ENCODE peak calls at places on chromosomes 5 and 9, in nine cellular contexts. G is SJSA1; L is uterus; M is endothelial cell of umbilical vein; V is lower lobe of right lung; W is transverse colon; A is IMR-90; K is body of pancreas; N is CD4-positive, CD25-positive, alpha-beta regulatory T cell. O is an unnamed sample. For H3K36me3 and H3K4me1, the result is how much of the 10 kb centered on the place peaks cover.

GRCh38 chr9:14868772-14869583 is 41.2 kb downstream of the FREM1 start:
- DNase-seq in G (no peak), L (no peak), M (no peak), V (no peak), W (no peak), A (no peak), K (no peak), N (no peak), O (no peak)

GRCh38 chr5:75509956-75510355 is 1.5 kb downstream of the CERT1 start:
- DNase-seq in G (peak), L (no peak), M (peak), V (peak), W (no peak), A (peak), K (no peak), N (peak), O (no peak)

GRCh38 chr5:107653685-107654084 is 17.1 kb downstream of the EFNA5 start:
- DNase-seq in G (no peak), L (no peak), M (no peak), V (no peak), W (no peak), A (no peak), K (no peak), N (no peak), O (no peak)

GRCh38 chr9:121772600-121773285 is 121.3 kb downstream of the DAB2IP start:
- DNase-seq in G (no peak), L (no peak), M (no peak), V (peak), W (no peak), A (no peak), K (peak), N (no peak), O (peak)

GRCh38 chr9:129333961-129334743 is 156.1 kb upstream of the IER5L start:
- DNase-seq in G (peak), L (peak), M (peak), V (peak), W (peak), A (peak), K (peak), N (no peak), O (peak)

GRCh38 chr5:39453606-39454005 is 28.8 kb upstream of the DAB2 start:
- DNase-seq in G (no peak), L (no peak), M (no peak), V (no peak), W (no peak), A (no peak), K (no peak), N (no peak), O (no peak)

GRCh38 chr5:72601861-72602260 is 94.7 kb upstream of the ZNF366 start:
- DNase-seq in G (no peak), L (no peak), M (no peak), V (no peak), W (no peak), A (no peak), K (no peak), N (no peak), O (no peak)

GRCh38 chr9:89678394-89679005 is 73.7 kb downstream of the GADD45G start:
- DNase-seq in G (no peak), L (no peak), M (no peak), V (no peak), W (no peak), A (no peak), K (peak), N (no peak), O (no peak)

GRCh38 chr5:160899735-160900134 is 47.7 kb upstream of the ATP10B start:
- DNase-seq in G (no peak), L (no peak), M (no peak), V (no peak), W (no peak), A (no peak), K (no peak), N (no peak), O (no peak)

GRCh38 chr5:83701886-83702285 is 18.8 kb downstream of the HAPLN1 start:
- DNase-seq in G (no peak), L (no peak), M (no peak), V (no peak), W (no peak), A (peak), K (no peak), N (no peak), O (no peak)

GRCh38 chr5:61641748-61642565 is 309.9 kb downstream of the ZSWIM6 start:
- DNase-seq in G (no peak), L (no peak), M (no peak), V (no peak), W (no peak), A (no peak), K (no peak), N (no peak), O (no peak)

GRCh38 chr5:149932445-149933350 is 11.9 kb downstream of the PDE6A start:
- DNase-seq in G (no peak), L (peak), M (no peak), V (no peak), W (no peak), A (no peak), K (peak), N (no peak), O (peak)

GRCh38 chr5:2175842-2176404 is 293.2 kb upstream of the IRX4 start:
- DNase-seq in G (no peak), L (no peak), M (no peak), V (no peak), W (no peak), A (no peak), K (no peak), N (no peak), O (no peak)

GRCh38 chr9:114452219-114453169 is 52.8 kb downstream of the WHRN start:
- DNase-seq in G (no peak), L (no peak), M (no peak), V (no peak), W (peak), A (no peak), K (peak), N (peak), O (no peak)

GRCh38 chr9:37449877-37450632 is 15.2 kb downstream of the ZBTB5 start:
- DNase-seq in G (no peak), L (no peak), M (no peak), V (no peak), W (no peak), A (no peak), K (no peak), N (no peak), O (peak)

GRCh38 chr9:4366649-4367330 is 66.9 kb upstream of the GLIS3 start:
- DNase-seq in G (peak), L (no peak), M (peak), V (no peak), W (peak), A (peak), K (peak), N (peak), O (no peak)

GRCh38 chr9:89661956-89662717 is 57.3 kb downstream of the GADD45G start:
- DNase-seq in G (peak), L (peak), M (peak), V (peak), W (peak), A (peak), K (peak), N (no peak), O (peak)

GRCh38 chr5:160466889-160467554 is 45.4 kb downstream of the PTTG1 start:
- DNase-seq in G (no peak), L (no peak), M (peak), V (no peak), W (no peak), A (no peak), K (no peak), N (no peak), O (no peak)

GRCh38 chr5:140632366-140633080 is 452 bp downstream of the CD14 start:
- DNase-seq in G (no peak), L (peak), M (peak), V (peak), W (peak), A (peak), K (peak), N (peak), O (peak)

GRCh38 chr5:142924135-142924883 is 154.1 kb downstream of the ARHGAP26 start:
- DNase-seq in G (no peak), L (no peak), M (no peak), V (no peak), W (no peak), A (peak), K (no peak), N (peak), O (no peak)

GRCh38 chr5:52789867-52790266 is 2.2 kb downstream of the ITGA1 start:
- DNase-seq in G (no peak), L (no peak), M (no peak), V (no peak), W (no peak), A (no peak), K (no peak), N (no peak), O (no peak)

GRCh38 chr5:42360061-42360460 is 63.2 kb upstream of the GHR start:
- DNase-seq in G (peak), L (no peak), M (peak), V (no peak), W (no peak), A (peak), K (no peak), N (no peak), O (no peak)

GRCh38 chr5:150153957-150154617 is 1.6 kb downstream of the PDGFRB start:
- DNase-seq in G (peak), L (no peak), M (no peak), V (no peak), W (no peak), A (peak), K (no peak), N (peak), O (no peak)

GRCh38 chr5:69372394-69372793 is 2.8 kb downstream of the RAD17 start:
- DNase-seq in G (no peak), L (no peak), M (no peak), V (no peak), W (no peak), A (no peak), K (no peak), N (no peak), O (no peak)

GRCh38 chr5:141868541-141868940 is 9.7 kb downstream of the PCDH1 start:
- DNase-seq in G (no peak), L (no peak), M (no peak), V (no peak), W (no peak), A (no peak), K (peak), N (no peak), O (no peak)

GRCh38 chr5:160009591-160009989 is 651 bp downstream of the TTC1 start:
- DNase-seq in G (no peak), L (no peak), M (no peak), V (no peak), W (no peak), A (no peak), K (no peak), N (no peak), O (no peak)

GRCh38 chr9:76894198-76894597 is 11.7 kb downstream of the PRUNE2 start:
- DNase-seq in G (no peak), L (no peak), M (no peak), V (no peak), W (no peak), A (no peak), K (no peak), N (no peak), O (no peak)

GRCh38 chr9:136093995-136094881 is 851 bp downstream of the NACC2 start:
- DNase-seq in G (peak), L (peak), M (peak), V (peak), W (peak), A (peak), K (peak), N (peak), O (peak)

GRCh38 chr5:11483630-11484029 is 420.6 kb downstream of the CTNND2 start:
- DNase-seq in G (no peak), L (no peak), M (no peak), V (no peak), W (no peak), A (no peak), K (no peak), N (no peak), O (no peak)

GRCh38 chr9:135023389-135023788 is 64.1 kb upstream of the OLFM1 start:
- DNase-seq in G (no peak), L (no peak), M (peak), V (no peak), W (no peak), A (no peak), K (peak), N (no peak), O (no peak)

GRCh38 chr9:121393318-121393717 is 23.3 kb upstream of the STOM start:
- DNase-seq in G (no peak), L (no peak), M (peak), V (no peak), W (no peak), A (peak), K (no peak), N (peak), O (no peak)

GRCh38 chr5:63263409-63263808 is 684.8 kb downstream of the LRRC70 start:
- DNase-seq in G (no peak), L (no peak), M (no peak), V (no peak), W (no peak), A (no peak), K (no peak), N (no peak), O (no peak)

GRCh38 chr9:130728721-130729120 is 35.1 kb downstream of the EXOSC2 start:
- DNase-seq in G (peak), L (no peak), M (peak), V (no peak), W (no peak), A (peak), K (no peak), N (no peak), O (no peak)

GRCh38 chr9:70229026-70229425 is 29.8 kb upstream of the SMC5 start:
- DNase-seq in G (no peak), L (peak), M (no peak), V (no peak), W (no peak), A (no peak), K (peak), N (no peak), O (no peak)

GRCh38 chr9:138074516-138074915 is 196.9 kb downstream of the CACNA1B start:
- DNase-seq in G (no peak), L (peak), M (no peak), V (no peak), W (no peak), A (no peak), K (peak), N (no peak), O (peak)

GRCh38 chr9:17134843-17135577 is at the start of gene CNTLN:
- DNase-seq in G (peak), L (peak), M (peak), V (peak), W (peak), A (peak), K (peak), N (no peak), O (peak)

GRCh38 chr9:3361689-3362392 is 164.0 kb downstream of the RFX3 start:
- DNase-seq in G (no peak), L (no peak), M (no peak), V (no peak), W (no peak), A (no peak), K (no peak), N (no peak), O (no peak)

GRCh38 chr9:122865300-122865699 is 36.9 kb upstream of the PDCL start:
- DNase-seq in G (no peak), L (no peak), M (peak), V (no peak), W (no peak), A (no peak), K (no peak), N (no peak), O (no peak)

GRCh38 chr9:122860319-122861142 is 32.1 kb upstream of the PDCL start:
- DNase-seq in G (peak), L (no peak), M (no peak), V (no peak), W (no peak), A (no peak), K (peak), N (no peak), O (no peak)

GRCh38 chr9:122866079-122866478 is 37.7 kb upstream of the PDCL start:
- DNase-seq in G (no peak), L (no peak), M (no peak), V (no peak), W (no peak), A (no peak), K (no peak), N (no peak), O (no peak)
- H3K36me3 ChIP-seq in G (under half), L (under half), M (under half), V (half or more), W (under half), A (under half), K (under half), N (under half), O (under half)

DNA sequence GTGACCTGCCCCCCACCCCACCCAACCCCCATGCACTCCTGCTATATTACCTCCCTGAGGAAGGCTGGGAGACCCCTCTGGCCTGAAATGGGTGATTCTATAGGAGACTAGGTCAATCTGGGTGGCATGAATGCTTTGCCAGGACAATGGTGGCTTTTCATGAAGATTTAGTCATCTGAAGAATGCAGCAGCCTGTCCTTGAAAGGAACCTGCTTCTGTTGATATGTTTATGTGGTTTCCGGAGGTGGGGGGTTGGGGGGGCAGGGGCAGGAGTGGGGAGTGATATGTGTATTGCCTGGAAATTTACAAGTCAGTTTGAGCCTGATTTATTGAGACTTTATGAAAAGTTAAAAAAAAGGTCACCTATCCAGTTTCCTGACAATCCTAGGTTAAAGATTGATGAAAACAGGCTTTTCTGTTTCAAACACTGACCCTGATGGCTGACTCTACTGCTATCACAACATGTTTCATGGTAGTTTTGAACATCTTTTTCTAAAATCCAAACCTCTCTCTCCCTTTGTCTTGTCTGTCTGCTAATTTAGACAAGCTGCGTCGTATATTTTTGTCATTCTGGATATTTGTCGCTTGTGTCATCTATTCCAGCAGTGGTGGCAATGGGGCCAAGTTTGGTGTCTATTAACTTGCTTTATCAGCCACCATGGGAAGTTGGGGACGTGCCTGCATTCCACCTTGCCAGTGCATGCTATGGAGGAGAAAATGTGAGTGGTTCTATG is 153.7 kb upstream of the EGFLAM start:
- DNase-seq in G (peak), L (no peak), M (no peak), V (no peak), W (no peak), A (no peak), K (no peak), N (no peak), O (no peak)
- H3K4me1 ChIP-seq in G (under half), L (under half), M (under half), V (under half), W (under half), A (under half), K (under half), N (under half), O (under half)

GRCh38 chr5:15596936-15597335 is 97.0 kb downstream of the FBXL7 start:
- DNase-seq in G (no peak), L (no peak), M (no peak), V (no peak), W (no peak), A (no peak), K (no peak), N (no peak), O (no peak)
- H3K36me3 ChIP-seq in G (under half), L (under half), M (under half), V (under half), W (under half), A (under half), K (under half), N (under half), O (under half)

DNA sequence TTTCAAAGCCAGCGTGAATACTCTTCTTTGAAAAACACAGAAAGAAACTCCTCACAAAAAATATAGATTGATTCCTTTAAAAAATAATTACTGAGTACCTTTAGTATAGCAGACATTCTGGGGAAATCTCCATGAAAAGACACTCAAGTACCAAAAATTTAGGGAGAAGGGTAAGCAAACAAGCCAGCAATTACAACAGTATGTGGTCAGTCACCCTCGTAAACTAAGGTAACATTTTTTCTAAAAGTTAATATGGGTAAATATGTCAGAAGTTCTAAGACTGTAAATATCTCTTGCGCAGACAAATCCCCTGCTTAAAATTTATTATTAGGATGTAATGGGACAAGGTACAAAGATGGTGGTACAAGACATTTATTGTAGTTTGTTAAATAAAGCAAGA is 102.0 kb upstream of the PTGER4 start:
- DNase-seq in G (no peak), L (no peak), M (no peak), V (no peak), W (no peak), A (no peak), K (no peak), N (no peak), O (no peak)
- H3K4me1 ChIP-seq in G (under half), L (under half), M (under half), V (under half), W (under half), A (under half), K (under half), N (under half), O (under half)

GRCh38 chr5:170623576-170624181 is 119.9 kb downstream of the KCNIP1 start:
- DNase-seq in G (peak), L (no peak), M (peak), V (no peak), W (no peak), A (peak), K (peak), N (peak), O (peak)

GRCh38 chr5:170627271-170627670 is 123.5 kb downstream of the KCNIP1 start:
- DNase-seq in G (no peak), L (no peak), M (no peak), V (no peak), W (no peak), A (no peak), K (no peak), N (no peak), O (no peak)

GRCh38 chr5:170626507-170627150 is 122.8 kb downstream of the KCNIP1 start:
- DNase-seq in G (no peak), L (no peak), M (no peak), V (no peak), W (no peak), A (no peak), K (no peak), N (no peak), O (no peak)

GRCh38 chr5:170628028-170628427 is 124.2 kb downstream of the KCNIP1 start:
- DNase-seq in G (no peak), L (no peak), M (no peak), V (no peak), W (no peak), A (no peak), K (no peak), N (no peak), O (no peak)

GRCh38 chr5:170625221-170626165 is 121.7 kb downstream of the KCNIP1 start:
- DNase-seq in G (no peak), L (no peak), M (no peak), V (no peak), W (no peak), A (no peak), K (no peak), N (no peak), O (no peak)
- H3K36me3 ChIP-seq in G (under half), L (under half), M (under half), V (under half), W (under half), A (under half), K (under half), N (under half), O (under half)

GRCh38 chr5:169150108-169150507 is 150.8 kb downstream of the SLIT3 start:
- DNase-seq in G (no peak), L (no peak), M (no peak), V (no peak), W (no peak), A (no peak), K (no peak), N (no peak), O (no peak)

GRCh38 chr5:169152946-169153345 is 148.0 kb downstream of the SLIT3 start:
- DNase-seq in G (no peak), L (no peak), M (no peak), V (no peak), W (no peak), A (no peak), K (no peak), N (no peak), O (no peak)

GRCh38 chr5:169152453-169152852 is 148.5 kb downstream of the SLIT3 start:
- DNase-seq in G (no peak), L (no peak), M (no peak), V (no peak), W (no peak), A (no peak), K (no peak), N (no peak), O (no peak)

GRCh38 chr5:169149317-169149716 is 151.6 kb downstream of the SLIT3 start:
- DNase-seq in G (no peak), L (no peak), M (no peak), V (no peak), W (no peak), A (no peak), K (no peak), N (no peak), O (no peak)

GRCh38 chr5:169151051-169151805 is 149.7 kb downstream of the SLIT3 start:
- DNase-seq in G (no peak), L (no peak), M (no peak), V (no peak), W (no peak), A (no peak), K (no peak), N (no peak), O (no peak)
- H3K4me1 ChIP-seq in G (under half), L (under half), M (under half), V (under half), W (under half), A (under half), K (under half), N (under half), O (under half)

O was measured in right lobe of liver.